ENCODE peak calls at places on chromosomes 4 and X, in eight cellular contexts. S, I, D, X, Y, E, Z and L are unnamed samples.

GRCh38 chr4:130747842-130748241 is 1651.9 kb downstream of the C4orf33 start:
- DNase-seq in D (no peak), E (no peak), Y (peak; percentile 5), X (no peak), S (peak; percentile 5), Z (no peak), I (peak; percentile 13), L (no peak)

GRCh38 chrX:81082649-81083048 is 119.1 kb downstream of the HMGN5 start:
- DNase-seq in S (no peak), E (no peak), Z (no peak), Y (no peak), D (no peak), I (no peak), X (no peak), L (no peak)

GRCh38 chr4:141580523-141580922 is 55.9 kb upstream of the IL15 start:
- DNase-seq in S (no peak), Z (no peak), I (no peak), E (no peak), X (no peak), D (no peak), Y (no peak), L (peak; percentile 8)

GRCh38 chrX:13029341-13029740 is 15.1 kb downstream of the FAM9C start:
- DNase-seq in Y (peak; percentile 39), E (no peak), X (no peak), D (peak; percentile 9), I (no peak), Z (no peak), S (peak; percentile 49), L (no peak)

GRCh38 chr4:67700119-67700873 is 659 bp downstream of the UBA6 start:
- DNase-seq in S (no peak), I (no peak), Z (no peak), X (no peak), Y (peak; percentile 37), D (no peak), E (no peak), L (no peak)

GRCh38 chr4:147586032-147586431 is 31.2 kb upstream of the TMEM184C start:
- DNase-seq in D (no peak), S (no peak), Y (no peak), E (no peak), Z (no peak), X (no peak), I (no peak), L (no peak)

GRCh38 chr4:181525641-181526040 is 717.6 kb upstream of the TENM3 start:
- DNase-seq in Z (no peak), I (no peak), X (no peak), S (no peak), Y (no peak), E (no peak), D (no peak), L (peak; percentile 53)

GRCh38 chr4:3483471-3483921 is 20.4 kb downstream of the DOK7 start:
- DNase-seq in I (no peak), X (no peak), Y (peak; percentile 7), D (peak; percentile 19), E (no peak), S (peak; percentile 14), Z (no peak), L (peak; percentile 82)

GRCh38 chr4:129362685-129363274 is 266.8 kb downstream of the C4orf33 start:
- DNase-seq in D (peak; percentile 57), Y (peak; percentile 80), S (peak; percentile 84), X (peak; percentile 20), I (peak; percentile 31), Z (no peak), E (peak; percentile 12), L (peak; percentile 85)

GRCh38 chrX:53074987-53075386 is 7.2 kb upstream of the TSPYL2 start:
- DNase-seq in X (no peak), D (no peak), E (no peak), I (no peak), S (no peak), Y (no peak), Z (no peak), L (peak; percentile 8)

GRCh38 chr4:85701881-85702321 is 227.0 kb downstream of the ARHGAP24 start:
- DNase-seq in I (no peak), Y (no peak), Z (no peak), S (no peak), D (peak; percentile 13), E (no peak), X (no peak), L (no peak)

GRCh38 chr4:87697272-87697671 is 47.2 kb downstream of the DMP1 start:
- DNase-seq in S (no peak), I (no peak), Z (no peak), X (no peak), E (no peak), D (no peak), Y (no peak), L (no peak)

GRCh38 chr4:182089326-182089725 is 153.9 kb upstream of the TENM3 start:
- DNase-seq in D (peak; percentile 1), Y (peak; percentile 17), E (no peak), I (no peak), S (no peak), Z (no peak), X (no peak), L (peak; percentile 25)

GRCh38 chr4:153497091-153497531 is 31.0 kb downstream of the TMEM131L start:
- DNase-seq in D (no peak), I (no peak), E (no peak), S (no peak), X (no peak), Y (peak; percentile 40), Z (no peak), L (no peak)

GRCh38 chr4:152590179-152591031 is 54.5 kb upstream of the FBXW7 start:
- DNase-seq in X (no peak), D (peak; percentile 92), E (no peak), I (peak; percentile 81), S (no peak), Y (peak; percentile 92), Z (no peak), L (no peak)

GRCh38 chrX:11558972-11559371 is 106.7 kb downstream of the ARHGAP6 start:
- DNase-seq in E (peak; percentile 23), Z (peak; percentile 30), S (no peak), X (peak; percentile 5), Y (no peak), I (no peak), D (no peak), L (peak; percentile 15)

GRCh38 chrX:103918050-103918449 is 44.4 kb upstream of the TMSB15B start:
- DNase-seq in Z (no peak), S (peak; percentile 46), I (peak; percentile 29), Y (peak; percentile 60), D (peak; percentile 40), E (peak; percentile 10), X (peak; percentile 31), L (peak; percentile 85)

GRCh38 chr4:72468904-72469502 is 100.0 kb downstream of the ADAMTS3 start:
- DNase-seq in Z (no peak), X (no peak), Y (peak; percentile 61), I (peak; percentile 14), E (no peak), S (peak; percentile 18), D (no peak), L (peak; percentile 61)

GRCh38 chr4:89898304-89898716 is 3.7 kb downstream of the MMRN1 start:
- DNase-seq in Z (no peak), D (no peak), S (no peak), X (no peak), E (peak; percentile 28), I (no peak), Y (no peak), L (peak; percentile 55)

GRCh38 chrX:54922547-54922946 is 1.9 kb downstream of the TRO start:
- DNase-seq in Y (no peak), S (no peak), I (no peak), D (no peak), E (no peak), Z (no peak), X (no peak), L (no peak)

GRCh38 chrX:9464435-9465371 is at the start of gene TBL1X:
- DNase-seq in I (no peak), E (peak; percentile 19), S (peak; percentile 34), D (peak; percentile 61), Y (peak; percentile 20), X (peak; percentile 38), Z (peak; percentile 39), L (peak; percentile 71)

GRCh38 chrX:150211988-150212387 is 151.1 kb upstream of the MAMLD1 start:
- DNase-seq in I (no peak), E (no peak), Z (no peak), X (no peak), Y (no peak), S (no peak), D (no peak), L (no peak)